ENCODE peak calls at places on chromosome 22, in five cellular contexts. One of them, this sample, is unnamed.

GRCh38 chr22:49015993-49016908 is 811.4 kb downstream of the BRD1 start:
- DNase-seq in CD8-positive, alpha-beta T cell: no peak
- DNase-seq in H1: peak; percentile 22
- DNase-seq in A549: no peak
- DNase-seq in skeletal muscle cell: no peak
- DNase-seq in this sample: no peak

GRCh38 chr22:49502126-49502826 is 325.4 kb downstream of the BRD1 start:
- DNase-seq in H1: no peak
- DNase-seq in A549: peak; percentile 53
- DNase-seq in skeletal muscle cell: no peak
- DNase-seq in CD8-positive, alpha-beta T cell: no peak
- DNase-seq in this sample: no peak

GRCh38 chr22:43798492-43798891 is 13.6 kb downstream of the EFCAB6 start:
- DNase-seq in CD8-positive, alpha-beta T cell: no peak
- DNase-seq in H1: no peak
- DNase-seq in skeletal muscle cell: no peak
- DNase-seq in A549: no peak
- DNase-seq in this sample: no peak

GRCh38 chr22:44496844-44497217 is 1.2 kb downstream of the RTL6 start:
- DNase-seq in A549: no peak
- DNase-seq in skeletal muscle cell: no peak
- DNase-seq in CD8-positive, alpha-beta T cell: peak; percentile 24
- DNase-seq in H1: no peak
- DNase-seq in this sample: no peak

GRCh38 chr22:43441216-43441615 is 29.4 kb downstream of the MPPED1 start:
- DNase-seq in skeletal muscle cell: no peak
- DNase-seq in CD8-positive, alpha-beta T cell: no peak
- DNase-seq in H1: no peak
- DNase-seq in A549: no peak
- DNase-seq in this sample: no peak

GRCh38 chr22:49042066-49042465 is 785.6 kb downstream of the BRD1 start:
- DNase-seq in CD8-positive, alpha-beta T cell: no peak
- DNase-seq in A549: no peak
- DNase-seq in H1: no peak
- DNase-seq in skeletal muscle cell: no peak
- DNase-seq in this sample: no peak

GRCh38 chr22:49209452-49210195 is 618.0 kb downstream of the BRD1 start:
- DNase-seq in A549: peak; percentile 21
- DNase-seq in skeletal muscle cell: no peak
- DNase-seq in CD8-positive, alpha-beta T cell: no peak
- DNase-seq in H1: peak; percentile 31
- DNase-seq in this sample: no peak

GRCh38 chr22:43077121-43077877 is 11.9 kb downstream of the TTLL1 start:
- DNase-seq in A549: no peak
- DNase-seq in CD8-positive, alpha-beta T cell: no peak
- DNase-seq in skeletal muscle cell: no peak
- DNase-seq in H1: no peak
- DNase-seq in this sample: no peak

GRCh38 chr22:41260871-41261270 is 20.1 kb upstream of the CHADL start:
- DNase-seq in skeletal muscle cell: no peak
- DNase-seq in A549: no peak
- DNase-seq in H1: no peak
- DNase-seq in CD8-positive, alpha-beta T cell: no peak
- DNase-seq in this sample: no peak

GRCh38 chr22:40679249-40679963 is at the start of gene MCHR1:
- DNase-seq in CD8-positive, alpha-beta T cell: no peak
- DNase-seq in A549: no peak
- DNase-seq in skeletal muscle cell: no peak
- DNase-seq in H1: no peak
- DNase-seq in this sample: no peak

GRCh38 chr22:26777402-26777801 is 120.0 kb downstream of the MIAT start:
- DNase-seq in CD8-positive, alpha-beta T cell: no peak
- DNase-seq in A549: no peak
- DNase-seq in H1: no peak
- DNase-seq in skeletal muscle cell: no peak
- DNase-seq in this sample: peak; percentile 54

GRCh38 chr22:21902296-21903087 is 35.0 kb upstream of the MAPK1 start:
- DNase-seq in A549: no peak
- DNase-seq in CD8-positive, alpha-beta T cell: no peak
- DNase-seq in H1: no peak
- DNase-seq in skeletal muscle cell: no peak
- DNase-seq in this sample: no peak

GRCh38 chr22:44882226-44882905 is 127.4 kb downstream of the PHF21B start:
- DNase-seq in skeletal muscle cell: no peak
- DNase-seq in CD8-positive, alpha-beta T cell: no peak
- DNase-seq in A549: no peak
- DNase-seq in H1: no peak
- DNase-seq in this sample: no peak

GRCh38 chr22:27669798-27670599 is 131.6 kb downstream of the MN1 start:
- DNase-seq in skeletal muscle cell: no peak
- DNase-seq in CD8-positive, alpha-beta T cell: no peak
- DNase-seq in A549: peak; percentile 35
- DNase-seq in H1: peak; percentile 58
- DNase-seq in this sample: no peak

GRCh38 chr22:40258463-40259046 is 80.8 kb downstream of the TNRC6B start:
- DNase-seq in H1: no peak
- DNase-seq in CD8-positive, alpha-beta T cell: no peak
- DNase-seq in skeletal muscle cell: peak; percentile 24
- DNase-seq in A549: peak; percentile 25
- DNase-seq in this sample: no peak

GRCh38 chr22:36773935-36774334 is 2.0 kb downstream of the IFT27 start:
- DNase-seq in skeletal muscle cell: no peak
- DNase-seq in H1: no peak
- DNase-seq in CD8-positive, alpha-beta T cell: no peak
- DNase-seq in A549: peak; percentile 63
- DNase-seq in this sample: no peak

GRCh38 chr22:26812731-26813130 is 155.3 kb downstream of the MIAT start:
- DNase-seq in A549: no peak
- DNase-seq in CD8-positive, alpha-beta T cell: no peak
- DNase-seq in skeletal muscle cell: no peak
- DNase-seq in H1: no peak
- DNase-seq in this sample: no peak

GRCh38 chr22:50271519-50271970 is 1.4 kb upstream of the MAPK11 start:
- DNase-seq in A549: peak; percentile 52
- DNase-seq in H1: peak; percentile 88
- DNase-seq in skeletal muscle cell: no peak
- DNase-seq in CD8-positive, alpha-beta T cell: peak; percentile 42
- DNase-seq in this sample: no peak

GRCh38 chr22:48084041-48084748 is 1321.7 kb downstream of the TBC1D22A start:
- DNase-seq in CD8-positive, alpha-beta T cell: no peak
- DNase-seq in A549: no peak
- DNase-seq in skeletal muscle cell: no peak
- DNase-seq in H1: no peak
- DNase-seq in this sample: no peak

GRCh38 chr22:40177738-40178416 is at the start of gene TNRC6B:
- DNase-seq in A549: peak; percentile 94
- DNase-seq in H1: peak; percentile 65
- DNase-seq in skeletal muscle cell: peak; percentile 90
- DNase-seq in CD8-positive, alpha-beta T cell: peak; percentile 82
- DNase-seq in this sample: peak; percentile 85

GRCh38 chr22:50089231-50090140 is at the start of gene MOV10L1:
- DNase-seq in A549: no peak
- DNase-seq in skeletal muscle cell: no peak
- DNase-seq in CD8-positive, alpha-beta T cell: no peak
- DNase-seq in H1: no peak
- DNase-seq in this sample: no peak

GRCh38 chr22:27699676-27700075 is 101.9 kb downstream of the MN1 start:
- DNase-seq in CD8-positive, alpha-beta T cell: no peak
- DNase-seq in H1: no peak
- DNase-seq in A549: no peak
- DNase-seq in skeletal muscle cell: no peak
- DNase-seq in this sample: no peak

GRCh38 chr22:25390297-25391240 is 171.1 kb downstream of the CRYBB2 start:
- DNase-seq in CD8-positive, alpha-beta T cell: no peak
- DNase-seq in skeletal muscle cell: no peak
- DNase-seq in A549: no peak
- DNase-seq in H1: no peak
- DNase-seq in this sample: no peak

GRCh38 chr22:37496651-37497599 is 10.7 kb upstream of the MFNG start:
- DNase-seq in A549: peak; percentile 49
- DNase-seq in CD8-positive, alpha-beta T cell: no peak
- DNase-seq in skeletal muscle cell: peak; percentile 64
- DNase-seq in H1: no peak
- DNase-seq in this sample: no peak

GRCh38 chr22:32355760-32356159 is 1.9 kb upstream of the RFPL3 start:
- DNase-seq in H1: no peak
- DNase-seq in skeletal muscle cell: no peak
- DNase-seq in A549: peak; percentile 31
- DNase-seq in CD8-positive, alpha-beta T cell: no peak
- DNase-seq in this sample: peak; percentile 41

GRCh38 chr22:27997538-27997937 is 78.5 kb upstream of the PITPNB start:
- DNase-seq in CD8-positive, alpha-beta T cell: no peak
- DNase-seq in H1: no peak
- DNase-seq in skeletal muscle cell: peak; percentile 29
- DNase-seq in A549: no peak
- DNase-seq in this sample: no peak

GRCh38 chr22:32800158-32800557 is 1.3 kb upstream of the TIMP3 start:
- DNase-seq in H1: no peak
- DNase-seq in CD8-positive, alpha-beta T cell: no peak
- DNase-seq in A549: no peak
- DNase-seq in skeletal muscle cell: no peak
- DNase-seq in this sample: no peak

DNA sequence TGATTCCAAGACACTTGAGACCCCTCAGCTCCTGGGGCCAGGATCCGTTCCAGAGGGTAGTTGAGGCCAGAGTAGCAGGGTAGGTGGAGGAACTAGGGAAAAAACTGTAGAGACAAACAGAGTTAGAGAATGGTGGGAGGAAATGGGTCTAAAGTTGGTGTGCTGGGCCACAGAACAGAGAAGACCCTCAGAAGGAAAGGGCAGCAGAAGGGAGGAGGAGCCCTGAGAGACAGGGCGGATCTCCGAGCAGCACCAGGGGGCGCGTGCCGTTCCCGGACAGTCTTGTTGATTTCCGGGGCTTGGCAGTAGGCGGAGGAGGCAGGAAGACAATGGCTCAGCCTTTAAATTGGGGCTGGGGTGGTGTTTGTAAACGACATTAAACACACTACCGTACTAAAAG is 2.4 kb upstream of the CECR2 start:
- DNase-seq in CD8-positive, alpha-beta T cell: no peak
- DNase-seq in H1: peak; percentile 79
- DNase-seq in skeletal muscle cell: no peak
- DNase-seq in A549: peak; percentile 33
- DNase-seq in this sample: no peak
- H3K4me3 ChIP-seq in CD8-positive, alpha-beta T cell: no peak overlapping the region
- H3K4me3 ChIP-seq in H1: peak overlapping the region; percentile 90
- H3K4me3 ChIP-seq in skeletal muscle cell: no peak overlapping the region
- H3K4me3 ChIP-seq in A549: no peak overlapping the region
- H3K4me3 ChIP-seq in this sample: no peak overlapping the region

GRCh38 chr22:17980013-17980510 is 44.3 kb downstream of the MICAL3 start:
- DNase-seq in A549: no peak
- DNase-seq in skeletal muscle cell: no peak
- DNase-seq in H1: no peak
- DNase-seq in CD8-positive, alpha-beta T cell: no peak
- DNase-seq in this sample: no peak
- H3K4me3 ChIP-seq in A549: no peak overlapping the region
- H3K4me3 ChIP-seq in skeletal muscle cell: no peak overlapping the region
- H3K4me3 ChIP-seq in H1: no peak overlapping the region
- H3K4me3 ChIP-seq in CD8-positive, alpha-beta T cell: peak overlapping the region; percentile 23
- H3K4me3 ChIP-seq in this sample: no peak overlapping the region

GRCh38 chr22:46077669-46078099 is 72.6 kb upstream of the PPARA start:
- DNase-seq in H1: no peak
- DNase-seq in skeletal muscle cell: no peak
- DNase-seq in CD8-positive, alpha-beta T cell: no peak
- DNase-seq in A549: no peak
- DNase-seq in this sample: no peak

GRCh38 chr22:46076651-46077339 is 73.5 kb upstream of the PPARA start:
- DNase-seq in skeletal muscle cell: no peak
- DNase-seq in A549: peak; percentile 76
- DNase-seq in H1: no peak
- DNase-seq in CD8-positive, alpha-beta T cell: no peak
- DNase-seq in this sample: no peak

GRCh38 chr22:46079861-46080821 is 70.2 kb upstream of the PPARA start:
- DNase-seq in A549: peak; percentile 93
- DNase-seq in H1: no peak
- DNase-seq in CD8-positive, alpha-beta T cell: no peak
- DNase-seq in skeletal muscle cell: no peak
- DNase-seq in this sample: no peak

GRCh38 chr22:46079093-46079860 is 71.0 kb upstream of the PPARA start:
- DNase-seq in A549: no peak
- DNase-seq in skeletal muscle cell: no peak
- DNase-seq in CD8-positive, alpha-beta T cell: no peak
- DNase-seq in H1: no peak
- DNase-seq in this sample: no peak

DNA sequence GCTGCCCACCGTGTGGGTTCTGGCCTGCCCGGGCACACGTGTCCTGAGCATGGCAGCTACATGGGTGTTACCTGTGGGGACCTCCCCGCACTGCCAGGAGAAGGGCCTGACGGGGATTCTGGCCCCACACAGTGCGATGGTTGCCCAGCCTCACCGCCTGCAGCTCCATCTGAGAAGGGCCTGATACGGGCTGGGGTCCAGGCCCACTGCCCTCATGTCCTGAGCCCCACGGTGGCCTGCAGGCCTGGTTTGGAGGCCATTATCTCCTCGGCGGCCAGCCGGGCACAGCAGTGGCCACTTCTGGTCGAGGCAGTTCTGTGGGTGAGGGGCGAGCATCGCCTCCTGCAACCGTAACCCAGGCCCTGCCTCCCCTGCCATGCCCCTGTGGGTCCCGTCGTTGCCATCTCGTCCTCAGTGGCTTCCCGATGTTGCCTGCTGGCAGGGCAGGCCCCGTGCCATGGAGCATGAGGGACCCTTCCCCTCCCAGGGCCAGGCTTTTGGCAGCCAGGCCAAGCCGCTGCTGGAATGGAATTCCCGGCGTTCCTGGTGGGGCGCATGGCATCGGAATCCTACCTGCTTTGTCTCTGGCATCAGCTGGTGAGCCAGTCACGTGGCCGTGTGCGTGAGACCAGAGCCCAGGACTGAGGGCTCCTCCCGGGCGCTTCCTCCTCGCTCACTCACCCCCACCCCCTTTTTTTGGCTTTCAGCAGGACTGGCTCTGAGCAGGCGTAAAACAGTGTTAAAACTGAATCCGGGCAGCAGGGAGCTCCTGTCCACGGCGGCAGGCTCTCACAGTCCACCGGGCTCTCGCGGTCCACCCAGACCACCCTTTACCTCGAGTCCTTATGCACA is 71.9 kb upstream of the PPARA start:
- DNase-seq in H1: no peak
- DNase-seq in CD8-positive, alpha-beta T cell: no peak
- DNase-seq in A549: peak; percentile 89
- DNase-seq in skeletal muscle cell: no peak
- DNase-seq in this sample: no peak
- H3K4me3 ChIP-seq in H1: no peak overlapping the region
- H3K4me3 ChIP-seq in CD8-positive, alpha-beta T cell: no peak overlapping the region
- H3K4me3 ChIP-seq in A549: peak overlapping the region; percentile 73
- H3K4me3 ChIP-seq in skeletal muscle cell: no peak overlapping the region
- H3K4me3 ChIP-seq in this sample: no peak overlapping the region

GRCh38 chr22:29288837-29289236 is 17.6 kb upstream of the GAS2L1 start:
- DNase-seq in A549: no peak
- DNase-seq in skeletal muscle cell: no peak
- DNase-seq in CD8-positive, alpha-beta T cell: no peak
- DNase-seq in H1: no peak
- DNase-seq in this sample: no peak

GRCh38 chr22:29290061-29290460 is 16.4 kb upstream of the GAS2L1 start:
- DNase-seq in A549: no peak
- DNase-seq in CD8-positive, alpha-beta T cell: no peak
- DNase-seq in skeletal muscle cell: no peak
- DNase-seq in H1: no peak
- DNase-seq in this sample: no peak

GRCh38 chr22:29292379-29292778 is 14.1 kb upstream of the GAS2L1 start:
- DNase-seq in H1: no peak
- DNase-seq in CD8-positive, alpha-beta T cell: no peak
- DNase-seq in A549: no peak
- DNase-seq in skeletal muscle cell: no peak
- DNase-seq in this sample: no peak

GRCh38 chr22:29291215-29291614 is 15.2 kb upstream of the GAS2L1 start:
- DNase-seq in CD8-positive, alpha-beta T cell: no peak
- DNase-seq in H1: no peak
- DNase-seq in A549: no peak
- DNase-seq in skeletal muscle cell: no peak
- DNase-seq in this sample: no peak
- H3K4me3 ChIP-seq in CD8-positive, alpha-beta T cell: no peak overlapping the region
- H3K4me3 ChIP-seq in H1: no peak overlapping the region
- H3K4me3 ChIP-seq in A549: no peak overlapping the region
- H3K4me3 ChIP-seq in skeletal muscle cell: no peak overlapping the region
- H3K4me3 ChIP-seq in this sample: no peak overlapping the region